ENCODE peak calls at places on chromosomes 3 and 15, in five cellular contexts. V, Z, U, M and Y are unnamed samples.

GRCh38 chr3:116432795-116433194 is 12.5 kb downstream of the LSAMP start:
- DNase-seq in V (no peak), Z (no peak), U (no peak), M (no peak), Y (no peak)

GRCh38 chr3:174202561-174202960 is 656.6 kb upstream of the NAALADL2 start:
- DNase-seq in V (no peak), Z (no peak), U (peak; percentile 7), M (no peak), Y (no peak)

GRCh38 chr3:31321620-31322019 is 211.1 kb upstream of the STT3B start:
- DNase-seq in V (no peak), Z (no peak), U (no peak), M (no peak), Y (no peak)

GRCh38 chr15:70643783-70644125 is 119.6 kb downstream of the UACA start:
- DNase-seq in V (no peak), Z (peak; percentile 24), U (peak; percentile 36), M (no peak), Y (no peak)

GRCh38 chr3:129745253-129745652 is 138.8 kb upstream of the PLXND1 start:
- DNase-seq in V (peak; percentile 55), Z (no peak), U (peak; percentile 69), M (peak; percentile 60), Y (no peak)

GRCh38 chr15:99476413-99477222 is 89.2 kb upstream of the MEF2A start:
- DNase-seq in V (peak; percentile 94), Z (peak; percentile 46), U (peak; percentile 97), M (peak; percentile 66), Y (peak; percentile 56)

GRCh38 chr3:138890555-138891187 is 55.9 kb upstream of the PIK3CB start:
- DNase-seq in V (no peak), Z (no peak), U (no peak), M (no peak), Y (peak; percentile 13)

GRCh38 chr15:101652783-101653430 is 726 bp upstream of the TM2D3 start:
- DNase-seq in V (no peak), Z (no peak), U (no peak), M (no peak), Y (peak; percentile 15)

GRCh38 chr3:8490079-8490552 is 11.5 kb upstream of the LMCD1 start:
- DNase-seq in V (peak; percentile 98), Z (no peak), U (peak; percentile 89), M (no peak), Y (no peak)

GRCh38 chr15:45048784-45049631 is 26.0 kb downstream of the SORD start:
- DNase-seq in V (no peak), Z (no peak), U (peak; percentile 45), M (no peak), Y (no peak)

GRCh38 chr3:186713499-186713898 is 3.7 kb upstream of the KNG1 start:
- DNase-seq in V (no peak), Z (no peak), U (no peak), M (no peak), Y (no peak)

GRCh38 chr15:60932051-60932915 is 296.8 kb downstream of the RORA start:
- DNase-seq in V (peak; percentile 21), Z (peak; percentile 81), U (peak; percentile 45), M (peak; percentile 54), Y (peak; percentile 54)

GRCh38 chr3:69665026-69665739 is 74.1 kb upstream of the MITF start:
- DNase-seq in V (no peak), Z (peak; percentile 56), U (peak; percentile 72), M (no peak), Y (no peak)

GRCh38 chr3:18657858-18658820 is 233.0 kb upstream of the SATB1 start:
- DNase-seq in V (no peak), Z (peak; percentile 37), U (no peak), M (no peak), Y (peak; percentile 31)

DNA sequence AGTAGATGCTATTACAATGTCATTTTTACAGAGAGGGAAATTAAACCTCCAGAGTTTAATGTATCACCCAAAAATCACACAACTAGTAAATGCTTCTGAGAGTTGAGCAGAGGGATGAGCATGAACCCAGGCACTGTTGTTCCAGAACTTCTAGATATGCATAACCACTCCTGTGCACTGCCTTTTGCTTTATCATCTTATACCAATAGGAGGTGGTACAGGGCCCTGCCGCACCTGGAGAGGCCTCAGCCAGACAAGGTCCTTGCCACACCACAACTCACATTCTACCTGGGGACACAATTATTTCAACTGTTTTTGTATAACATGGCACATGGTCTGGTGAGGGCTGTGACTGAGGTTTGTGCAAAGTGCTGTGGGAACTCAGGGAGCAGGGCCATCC is 78.5 kb upstream of the NTRK3 start:
- DNase-seq in V (no peak), Z (no peak), U (no peak), M (no peak), Y (no peak)
- TF ChIP-seq CTCF in V (no peak), Z (no peak), U (no peak), M (no peak), Y (no peak)

DNA sequence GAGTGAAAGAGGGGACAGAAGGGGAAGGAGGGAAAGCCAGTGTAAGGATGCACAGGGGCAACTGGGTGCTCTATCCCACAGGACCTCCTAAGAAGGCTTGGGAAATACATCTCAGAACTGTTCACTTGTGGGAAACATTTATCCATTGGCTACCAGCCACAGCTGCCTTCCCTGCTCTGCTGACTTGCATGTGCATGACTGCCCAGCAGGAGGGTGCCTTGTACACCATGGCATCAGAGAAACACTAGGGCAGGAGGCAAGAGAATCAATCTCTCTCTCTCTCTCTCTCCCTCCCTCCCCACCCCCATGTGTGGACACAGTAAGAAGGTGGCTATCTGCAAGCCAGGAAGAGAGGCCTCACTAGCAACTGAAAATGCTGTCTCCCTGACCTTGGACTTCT is 62.9 kb upstream of the ZBTB38 start:
- DNase-seq in V (no peak), Z (peak; percentile 46), U (peak; percentile 96), M (no peak), Y (peak; percentile 37)
- TF ChIP-seq CTCF in V (peak; percentile 58), Z (peak; percentile 48), U (peak; percentile 38), M (no peak), Y (no peak)

GRCh38 chr15:78739996-78740903 is 71.0 kb downstream of the ADAMTS7 start:
- DNase-seq in V (no peak), Z (peak; percentile 91), U (peak; percentile 66), M (no peak), Y (peak; percentile 83)
- TF ChIP-seq CTCF in V (peak; percentile 62), Z (peak; percentile 69), U (peak; percentile 68), M (no peak), Y (peak; percentile 55)

DNA sequence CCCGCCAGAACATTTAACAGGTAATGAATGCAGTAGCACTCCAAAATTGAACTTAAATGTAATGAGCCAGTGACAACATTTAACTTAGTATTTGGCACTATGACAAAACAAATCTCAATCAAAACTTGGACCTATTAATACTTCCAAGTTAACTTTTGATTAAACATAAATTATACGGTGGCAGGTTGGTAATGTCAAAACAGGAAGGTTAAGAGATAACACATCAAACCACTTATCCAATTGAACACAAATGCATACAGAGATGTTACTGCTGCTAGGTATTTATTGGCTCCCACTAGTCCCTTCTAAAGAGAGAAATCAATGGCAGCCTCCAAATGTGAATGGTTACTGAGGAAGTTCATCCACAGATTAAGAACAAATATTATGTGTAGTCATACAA is 1.8 kb downstream of the GSK3B start:
- DNase-seq in V (no peak), Z (no peak), U (no peak), M (no peak), Y (no peak)
- TF ChIP-seq CTCF in V (no peak), Z (no peak), U (no peak), M (no peak), Y (no peak)

GRCh38 chr3:127371846-127372245 is 84.0 kb upstream of the PRR20G start:
- DNase-seq in V (no peak), Z (no peak), U (no peak), M (no peak), Y (no peak)
- TF ChIP-seq CTCF in V (no peak), Z (no peak), U (no peak), M (no peak), Y (no peak)